ENCODE peak calls at places on chromosomes 16 and 17, in eight cellular contexts. One of them, this sample, is unnamed.

GRCh38 chr17:45277992-45278391 is 16.1 kb upstream of the SPATA32 start:
- DNase-seq in Peyer's patch: no peak
- DNase-seq in neural progenitor cell: no peak
- DNase-seq in psoas muscle: no peak
- DNase-seq in endothelial cell: no peak
- DNase-seq in GM13976: no peak
- DNase-seq in upper lobe of right lung: peak; percentile 74
- DNase-seq in A549: no peak
- DNase-seq in this sample: no peak

GRCh38 chr17:70563301-70563820 is 394.0 kb downstream of the KCNJ2 start:
- DNase-seq in GM13976: no peak
- DNase-seq in endothelial cell: no peak
- DNase-seq in upper lobe of right lung: no peak
- DNase-seq in neural progenitor cell: no peak
- DNase-seq in A549: no peak
- DNase-seq in Peyer's patch: no peak
- DNase-seq in psoas muscle: no peak
- DNase-seq in this sample: no peak

GRCh38 chr17:83055911-83056582 is 23.4 kb upstream of the METRNL start:
- DNase-seq in GM13976: no peak
- DNase-seq in upper lobe of right lung: peak; percentile 53
- DNase-seq in psoas muscle: no peak
- DNase-seq in Peyer's patch: peak; percentile 37
- DNase-seq in neural progenitor cell: peak; percentile 1
- DNase-seq in A549: peak; percentile 40
- DNase-seq in endothelial cell: peak; percentile 2
- DNase-seq in this sample: no peak

GRCh38 chr16:56277040-56277439 is 85.8 kb downstream of the GNAO1 start:
- DNase-seq in endothelial cell: peak; percentile 66
- DNase-seq in Peyer's patch: no peak
- DNase-seq in A549: peak; percentile 16
- DNase-seq in psoas muscle: no peak
- DNase-seq in GM13976: no peak
- DNase-seq in upper lobe of right lung: peak; percentile 45
- DNase-seq in neural progenitor cell: peak; percentile 70
- DNase-seq in this sample: no peak

GRCh38 chr17:72182256-72182890 is 61.6 kb downstream of the SOX9 start:
- DNase-seq in upper lobe of right lung: no peak
- DNase-seq in neural progenitor cell: no peak
- DNase-seq in A549: peak; percentile 76
- DNase-seq in psoas muscle: no peak
- DNase-seq in GM13976: no peak
- DNase-seq in endothelial cell: no peak
- DNase-seq in Peyer's patch: no peak
- DNase-seq in this sample: no peak

GRCh38 chr17:20896153-20896649 is 146.6 kb downstream of the USP22 start:
- DNase-seq in upper lobe of right lung: no peak
- DNase-seq in GM13976: peak; percentile 31
- DNase-seq in endothelial cell: no peak
- DNase-seq in neural progenitor cell: no peak
- DNase-seq in Peyer's patch: no peak
- DNase-seq in A549: peak; percentile 13
- DNase-seq in psoas muscle: no peak
- DNase-seq in this sample: no peak

GRCh38 chr17:78412403-78412802 is 34.0 kb downstream of the PGS1 start:
- DNase-seq in neural progenitor cell: peak; percentile 31
- DNase-seq in Peyer's patch: no peak
- DNase-seq in A549: peak; percentile 51
- DNase-seq in psoas muscle: peak; percentile 33
- DNase-seq in endothelial cell: no peak
- DNase-seq in GM13976: peak; percentile 56
- DNase-seq in upper lobe of right lung: peak; percentile 87
- DNase-seq in this sample: no peak

GRCh38 chr16:57341441-57342303 is 16.9 kb upstream of the CCL22 start:
- DNase-seq in endothelial cell: no peak
- DNase-seq in GM13976: no peak
- DNase-seq in upper lobe of right lung: no peak
- DNase-seq in neural progenitor cell: no peak
- DNase-seq in A549: peak; percentile 58
- DNase-seq in Peyer's patch: no peak
- DNase-seq in psoas muscle: no peak
- DNase-seq in this sample: no peak

GRCh38 chr17:82463881-82464566 is 5.5 kb downstream of the NARF start:
- DNase-seq in psoas muscle: no peak
- DNase-seq in upper lobe of right lung: no peak
- DNase-seq in A549: no peak
- DNase-seq in neural progenitor cell: no peak
- DNase-seq in GM13976: no peak
- DNase-seq in endothelial cell: no peak
- DNase-seq in Peyer's patch: no peak
- DNase-seq in this sample: no peak

GRCh38 chr16:53721017-53721416 is 17.1 kb downstream of the FTO start:
- DNase-seq in Peyer's patch: no peak
- DNase-seq in endothelial cell: no peak
- DNase-seq in psoas muscle: no peak
- DNase-seq in neural progenitor cell: no peak
- DNase-seq in GM13976: no peak
- DNase-seq in upper lobe of right lung: no peak
- DNase-seq in A549: no peak
- DNase-seq in this sample: no peak

GRCh38 chr16:88781140-88782077 is 3.6 kb downstream of the PIEZO1 start:
- DNase-seq in GM13976: peak; percentile 85
- DNase-seq in A549: no peak
- DNase-seq in endothelial cell: no peak
- DNase-seq in upper lobe of right lung: peak; percentile 85
- DNase-seq in Peyer's patch: peak; percentile 89
- DNase-seq in neural progenitor cell: no peak
- DNase-seq in psoas muscle: no peak
- DNase-seq in this sample: peak; percentile 83

GRCh38 chr17:77142689-77143088 is 1.9 kb downstream of the SEC14L1 start:
- DNase-seq in GM13976: no peak
- DNase-seq in psoas muscle: no peak
- DNase-seq in endothelial cell: no peak
- DNase-seq in Peyer's patch: no peak
- DNase-seq in upper lobe of right lung: no peak
- DNase-seq in A549: no peak
- DNase-seq in neural progenitor cell: no peak
- DNase-seq in this sample: no peak

GRCh38 chr17:27581016-27581415 is 50.0 kb upstream of the LGALS9 start:
- DNase-seq in upper lobe of right lung: no peak
- DNase-seq in endothelial cell: no peak
- DNase-seq in psoas muscle: no peak
- DNase-seq in Peyer's patch: no peak
- DNase-seq in neural progenitor cell: no peak
- DNase-seq in GM13976: no peak
- DNase-seq in A549: no peak
- DNase-seq in this sample: no peak

GRCh38 chr16:10683160-10683559 is 11.6 kb downstream of the TEKT5 start:
- DNase-seq in A549: no peak
- DNase-seq in upper lobe of right lung: peak; percentile 58
- DNase-seq in neural progenitor cell: peak; percentile 59
- DNase-seq in psoas muscle: no peak
- DNase-seq in Peyer's patch: no peak
- DNase-seq in GM13976: no peak
- DNase-seq in endothelial cell: no peak
- DNase-seq in this sample: no peak

GRCh38 chr17:62823111-62823895 is 15.2 kb upstream of the MARCHF10 start:
- DNase-seq in endothelial cell: no peak
- DNase-seq in upper lobe of right lung: no peak
- DNase-seq in psoas muscle: no peak
- DNase-seq in GM13976: no peak
- DNase-seq in Peyer's patch: no peak
- DNase-seq in A549: peak; percentile 60
- DNase-seq in neural progenitor cell: no peak
- DNase-seq in this sample: no peak

GRCh38 chr16:10827691-10828341 is 9.2 kb upstream of the TVP23A start:
- DNase-seq in Peyer's patch: peak; percentile 57
- DNase-seq in GM13976: no peak
- DNase-seq in A549: no peak
- DNase-seq in psoas muscle: peak; percentile 71
- DNase-seq in neural progenitor cell: no peak
- DNase-seq in upper lobe of right lung: peak; percentile 81
- DNase-seq in endothelial cell: no peak
- DNase-seq in this sample: no peak

GRCh38 chr16:85238233-85238647 is 126.0 kb upstream of the CIBAR2 start:
- DNase-seq in endothelial cell: peak; percentile 40
- DNase-seq in Peyer's patch: peak; percentile 66
- DNase-seq in GM13976: no peak
- DNase-seq in neural progenitor cell: peak; percentile 77
- DNase-seq in upper lobe of right lung: peak; percentile 76
- DNase-seq in psoas muscle: peak; percentile 81
- DNase-seq in A549: no peak
- DNase-seq in this sample: no peak

GRCh38 chr17:77499699-77500435 is 359.1 kb downstream of the SEC14L1 start:
- DNase-seq in upper lobe of right lung: peak; percentile 55
- DNase-seq in psoas muscle: no peak
- DNase-seq in endothelial cell: no peak
- DNase-seq in Peyer's patch: peak; percentile 44
- DNase-seq in neural progenitor cell: no peak
- DNase-seq in A549: no peak
- DNase-seq in GM13976: peak; percentile 26
- DNase-seq in this sample: no peak

DNA sequence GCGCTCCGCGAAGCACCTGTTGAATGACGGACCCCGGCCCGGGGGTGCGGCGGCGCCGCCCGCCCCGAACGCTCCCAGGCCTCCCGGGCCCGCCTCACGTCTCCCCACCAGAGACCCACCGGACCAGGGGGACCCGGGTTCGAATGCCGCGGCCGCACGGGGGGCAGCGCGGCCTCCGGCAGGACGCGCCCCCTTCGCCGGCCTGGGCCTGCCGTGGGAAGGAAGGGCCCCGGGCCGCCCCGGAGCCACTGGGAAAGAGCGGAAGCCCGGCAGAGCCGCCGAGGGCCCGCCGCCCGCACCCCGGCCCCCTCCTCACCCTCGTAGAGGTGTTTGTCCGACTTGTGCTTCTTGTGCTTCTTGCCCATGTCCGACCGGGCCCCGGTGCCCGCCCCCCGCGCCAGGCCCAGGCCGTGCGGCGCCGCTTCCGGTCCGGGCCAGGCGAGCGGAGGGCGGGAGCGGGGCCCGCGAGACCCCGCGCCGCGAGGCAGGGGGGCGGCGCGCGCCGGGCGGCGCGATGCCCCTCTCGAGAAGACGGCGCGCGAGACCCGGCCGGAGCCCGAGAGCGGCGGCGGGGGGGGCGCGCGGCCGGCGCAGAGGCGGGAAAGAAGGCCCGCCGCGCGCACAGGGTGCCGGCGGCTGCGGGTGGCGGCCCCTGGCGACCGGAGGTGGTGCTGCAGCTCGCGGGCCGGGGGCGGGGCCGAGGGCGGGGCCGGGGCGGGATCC is at the start of gene BRD7:
- DNase-seq in Peyer's patch: peak; percentile 71
- DNase-seq in endothelial cell: peak; percentile 84
- DNase-seq in GM13976: peak; percentile 94
- DNase-seq in upper lobe of right lung: peak; percentile 85
- DNase-seq in neural progenitor cell: peak; percentile 91
- DNase-seq in A549: peak; percentile 54
- DNase-seq in psoas muscle: peak; percentile 69
- DNase-seq in this sample: peak; percentile 96
- TF ChIP-seq CTCF in Peyer's patch: peak; percentile 50
- TF ChIP-seq CTCF in endothelial cell: peak; percentile 43
- TF ChIP-seq CTCF in GM13976: peak; percentile 81
- TF ChIP-seq CTCF in upper lobe of right lung: peak; percentile 36
- TF ChIP-seq CTCF in neural progenitor cell: peak; percentile 36
- TF ChIP-seq CTCF in A549: peak; percentile 69
- TF ChIP-seq CTCF in psoas muscle: peak; percentile 77
- TF ChIP-seq CTCF in this sample: peak; percentile 74

DNA sequence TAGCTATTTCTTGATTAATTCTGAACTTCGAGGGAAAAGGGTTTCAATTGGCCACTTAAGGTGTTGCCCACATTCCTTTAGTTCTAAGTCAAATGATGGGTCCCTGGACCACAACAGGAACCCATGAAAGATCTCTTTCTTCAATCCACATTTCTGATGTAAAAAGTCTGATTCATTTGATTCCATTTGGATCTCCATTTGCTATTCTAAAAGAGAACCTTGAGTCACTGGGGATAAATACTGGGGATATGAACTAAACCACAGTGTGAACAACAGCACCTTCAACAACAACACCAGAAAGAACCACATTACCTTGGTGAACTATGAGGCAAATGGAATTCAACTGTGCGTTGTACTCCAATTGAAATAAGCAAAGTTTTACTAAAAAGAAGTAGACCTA is 108.9 kb upstream of the IRX5 start:
- DNase-seq in A549: no peak
- DNase-seq in neural progenitor cell: no peak
- DNase-seq in GM13976: no peak
- DNase-seq in endothelial cell: no peak
- DNase-seq in psoas muscle: no peak
- DNase-seq in upper lobe of right lung: no peak
- DNase-seq in Peyer's patch: no peak
- DNase-seq in this sample: no peak
- TF ChIP-seq CTCF in A549: no peak
- TF ChIP-seq CTCF in neural progenitor cell: no peak
- TF ChIP-seq CTCF in GM13976: no peak
- TF ChIP-seq CTCF in endothelial cell: no peak
- TF ChIP-seq CTCF in psoas muscle: no peak
- TF ChIP-seq CTCF in upper lobe of right lung: no peak
- TF ChIP-seq CTCF in Peyer's patch: no peak
- TF ChIP-seq CTCF in this sample: no peak

DNA sequence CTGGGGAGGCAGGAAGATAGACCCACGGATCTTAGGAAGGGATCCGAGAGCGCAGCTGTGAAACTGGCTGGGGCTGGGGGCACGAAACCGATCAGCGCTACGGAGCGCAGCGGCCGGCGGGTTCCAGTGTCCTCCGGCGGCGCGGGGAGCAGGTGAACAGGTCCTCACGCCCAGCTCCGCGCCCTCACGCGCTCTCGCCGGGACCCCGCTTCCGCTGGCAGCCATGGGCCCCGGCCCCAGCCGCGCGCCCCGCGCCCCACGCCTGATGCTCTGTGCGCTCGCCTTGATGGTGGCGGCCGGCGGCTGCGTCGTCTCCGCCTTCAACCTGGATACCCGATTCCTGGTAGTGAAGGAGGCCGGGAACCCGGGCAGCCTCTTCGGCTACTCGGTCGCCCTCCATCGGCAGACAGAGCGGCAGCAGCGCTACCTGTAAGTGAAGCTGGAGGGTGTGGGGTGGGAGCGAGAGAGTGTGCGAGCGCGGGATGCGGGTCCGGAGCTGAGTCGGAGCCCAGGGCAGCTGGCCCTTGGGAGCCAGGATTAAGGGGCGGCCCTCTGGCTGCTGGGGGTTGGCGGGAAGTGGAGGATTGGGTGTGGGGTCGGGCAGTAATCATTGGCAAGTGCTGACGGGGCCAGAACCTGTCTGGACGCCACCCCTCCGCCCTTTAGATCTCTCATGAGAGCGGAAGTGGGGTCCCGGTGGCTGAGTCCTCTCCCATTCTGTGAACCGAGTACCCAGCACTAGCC is 479 bp downstream of the ITGA3 start:
- DNase-seq in A549: peak; percentile 82
- DNase-seq in upper lobe of right lung: peak; percentile 86
- DNase-seq in GM13976: peak; percentile 81
- DNase-seq in Peyer's patch: peak; percentile 81
- DNase-seq in neural progenitor cell: peak; percentile 93
- DNase-seq in endothelial cell: peak; percentile 69
- DNase-seq in psoas muscle: peak; percentile 48
- DNase-seq in this sample: peak; percentile 79
- TF ChIP-seq CTCF in A549: peak; percentile 37
- TF ChIP-seq CTCF in upper lobe of right lung: peak; percentile 38
- TF ChIP-seq CTCF in GM13976: peak; percentile 48
- TF ChIP-seq CTCF in Peyer's patch: peak; percentile 27
- TF ChIP-seq CTCF in neural progenitor cell: peak; percentile 58
- TF ChIP-seq CTCF in endothelial cell: no peak
- TF ChIP-seq CTCF in psoas muscle: peak; percentile 35
- TF ChIP-seq CTCF in this sample: peak; percentile 34

GRCh38 chr17:81397314-81398169 is 2.3 kb downstream of the BAHCC1 start:
- DNase-seq in GM13976: no peak
- DNase-seq in psoas muscle: peak; percentile 43
- DNase-seq in Peyer's patch: no peak
- DNase-seq in neural progenitor cell: peak; percentile 97
- DNase-seq in endothelial cell: peak; percentile 84
- DNase-seq in A549: peak; percentile 81
- DNase-seq in upper lobe of right lung: no peak
- DNase-seq in this sample: no peak
- TF ChIP-seq CTCF in GM13976: no peak
- TF ChIP-seq CTCF in psoas muscle: peak; percentile 16
- TF ChIP-seq CTCF in Peyer's patch: peak; percentile 5
- TF ChIP-seq CTCF in neural progenitor cell: peak; percentile 67
- TF ChIP-seq CTCF in endothelial cell: peak; percentile 55
- TF ChIP-seq CTCF in A549: no peak
- TF ChIP-seq CTCF in upper lobe of right lung: peak; percentile 28
- TF ChIP-seq CTCF in this sample: no peak

This sample was measured in GM20000.